ENCODE peak calls at places on chromosomes 11 and 22, in seven cellular contexts. U is fibroblast of the aortic adventitia, P is keratinocyte, N is Calu3, T is fibroblast of mammary gland, J is heart right ventricle, X is astrocyte. R is an unnamed sample.

GRCh38 chr11:5366856-5367255 is 15.5 kb downstream of the OR51B6 start:
- DNase-seq in U (peak; percentile 28), P (no peak), N (no peak), T (no peak), J (no peak), X (peak; percentile 44), R (peak; percentile 37)

GRCh38 chr11:124899376-124900145 is 1.9 kb upstream of the ROBO4 start:
- DNase-seq in U (peak; percentile 21), P (no peak), N (no peak), T (peak; percentile 20), J (no peak), X (no peak), R (no peak)

GRCh38 chr11:122209619-122210377 is 93.8 kb upstream of the BLID start:
- DNase-seq in U (peak; percentile 98), P (no peak), N (no peak), T (peak; percentile 95), J (peak; percentile 90), X (peak; percentile 76), R (peak; percentile 73)

GRCh38 chr11:116504541-116505149 is 268.1 kb downstream of the BUD13 start:
- DNase-seq in U (no peak), P (no peak), N (no peak), T (no peak), J (no peak), X (no peak), R (no peak)

GRCh38 chr11:25068451-25068850 is 571.6 kb downstream of the LUZP2 start:
- DNase-seq in U (no peak), P (peak; percentile 58), N (no peak), T (no peak), J (no peak), X (no peak), R (no peak)

GRCh38 chr11:102934735-102935134 is 20.8 kb downstream of the MMP13 start:
- DNase-seq in U (no peak), P (no peak), N (no peak), T (no peak), J (no peak), X (no peak), R (no peak)

GRCh38 chr11:64209563-64209843 is 3.0 kb downstream of the FERMT3 start:
- DNase-seq in U (no peak), P (no peak), N (no peak), T (no peak), J (no peak), X (no peak), R (no peak)

GRCh38 chr11:134792044-134792443 is 380.0 kb upstream of the B3GAT1 start:
- DNase-seq in U (no peak), P (no peak), N (no peak), T (no peak), J (no peak), X (no peak), R (no peak)

GRCh38 chr11:132872223-132872622 is 660.1 kb downstream of the OPCML start:
- DNase-seq in U (no peak), P (no peak), N (no peak), T (no peak), J (no peak), X (no peak), R (no peak)

GRCh38 chr11:615453-616319 is at the start of gene IRF7:
- DNase-seq in U (peak; percentile 87), P (no peak), N (peak; percentile 95), T (peak; percentile 81), J (peak; percentile 96), X (peak; percentile 77), R (peak; percentile 78)

GRCh38 chr11:86719781-86720463 is 47.5 kb upstream of the ME3 start:
- DNase-seq in U (peak; percentile 87), P (peak; percentile 93), N (no peak), T (peak; percentile 87), J (no peak), X (peak; percentile 97), R (peak; percentile 85)

GRCh38 chr22:49044776-49045175 is 782.9 kb downstream of the BRD1 start:
- DNase-seq in U (no peak), P (no peak), N (no peak), T (no peak), J (no peak), X (no peak), R (no peak)

GRCh38 chr11:134655189-134655937 is 243.3 kb upstream of the B3GAT1 start:
- DNase-seq in U (no peak), P (no peak), N (no peak), T (no peak), J (no peak), X (no peak), R (no peak)

GRCh38 chr22:42286205-42286604 is 15.8 kb upstream of the TCF20 start:
- DNase-seq in U (no peak), P (no peak), N (no peak), T (no peak), J (no peak), X (no peak), R (no peak)

GRCh38 chr11:86069408-86070086 is 663 bp upstream of the PICALM start:
- DNase-seq in U (peak; percentile 97), P (peak; percentile 60), N (peak; percentile 55), T (peak; percentile 91), J (peak; percentile 76), X (peak; percentile 99), R (peak; percentile 98)

GRCh38 chr11:1881442-1882264 is 10.0 kb downstream of the PRR33 start:
- DNase-seq in U (no peak), P (no peak), N (no peak), T (peak; percentile 35), J (peak; percentile 78), X (no peak), R (no peak)

GRCh38 chr11:2207773-2208621 is 36.4 kb upstream of the TH start:
- DNase-seq in U (no peak), P (no peak), N (no peak), T (no peak), J (peak; percentile 2), X (no peak), R (no peak)

GRCh38 chr22:38077096-38077495 is 6.9 kb downstream of the SLC16A8 start:
- DNase-seq in U (no peak), P (no peak), N (no peak), T (no peak), J (no peak), X (no peak), R (no peak)

DNA sequence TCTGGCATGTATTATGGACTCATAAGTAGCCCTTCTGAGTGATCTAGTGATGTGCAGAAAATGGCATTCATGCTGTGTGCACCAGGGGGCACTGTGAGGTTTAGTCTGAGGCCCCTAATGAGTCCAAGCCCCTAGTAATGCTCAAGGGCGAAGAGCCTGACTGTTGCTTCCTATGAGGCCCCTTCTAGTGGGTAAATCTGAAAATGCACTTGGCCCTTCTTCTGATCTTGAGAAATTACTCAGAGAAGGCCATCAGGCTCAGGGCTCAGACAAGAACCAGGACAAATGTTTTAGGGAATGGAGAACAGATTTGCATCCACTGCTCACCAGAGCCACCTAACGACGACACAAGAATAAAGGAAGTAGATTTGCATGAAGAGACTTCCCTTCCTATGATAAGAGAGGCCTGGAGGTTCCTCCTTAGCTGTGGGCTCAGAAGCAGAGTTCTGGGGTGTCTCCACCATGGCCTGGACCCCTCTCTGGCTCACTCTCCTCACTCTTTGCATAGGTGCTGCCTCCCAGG is 75.8 kb downstream of the GGTLC2 start:
- DNase-seq in U (peak; percentile 51), P (no peak), N (peak; percentile 65), T (peak; percentile 79), J (no peak), X (no peak), R (peak; percentile 11)
- TF ChIP-seq CTCF in U (peak; percentile 53), P (peak; percentile 47), N (peak; percentile 75), T (peak; percentile 63), J (peak; percentile 48), X (peak; percentile 43), R (peak; percentile 79)

DNA sequence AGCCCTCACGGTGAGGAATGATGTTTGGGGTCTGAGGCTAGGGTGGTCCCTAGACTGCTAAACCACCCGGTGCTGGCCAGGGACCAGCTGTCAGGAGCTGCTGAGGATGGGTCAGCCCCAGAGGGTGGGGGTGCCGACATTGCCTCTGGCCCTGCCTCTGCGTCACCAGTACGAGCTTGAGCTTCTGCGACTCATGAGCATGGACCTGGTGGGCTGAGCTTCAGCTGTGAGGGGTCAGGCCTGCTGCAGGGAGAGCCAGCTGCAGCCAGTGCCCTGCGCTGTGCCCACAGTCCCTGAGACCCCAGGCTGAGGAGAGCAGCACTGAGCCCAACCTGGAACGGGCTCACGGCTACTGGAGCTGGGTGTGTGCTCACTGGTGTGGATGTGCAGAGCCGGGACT is 7.0 kb downstream of the DERL3 start:
- DNase-seq in U (no peak), P (no peak), N (no peak), T (no peak), J (no peak), X (no peak), R (no peak)
- TF ChIP-seq CTCF in U (no peak), P (no peak), N (no peak), T (no peak), J (no peak), X (no peak), R (no peak)

GRCh38 chr11:130771708-130772107 is 144.6 kb downstream of the SNX19 start:
- DNase-seq in U (peak; percentile 83), P (no peak), N (no peak), T (peak; percentile 95), J (no peak), X (no peak), R (no peak)
- TF ChIP-seq CTCF in U (no peak), P (no peak), N (no peak), T (no peak), J (no peak), X (no peak), R (no peak)

GRCh38 chr11:46391186-46391577 is 394 bp downstream of the CHRM4 start:
- DNase-seq in U (no peak), P (no peak), N (no peak), T (no peak), J (no peak), X (no peak), R (no peak)

GRCh38 chr11:46390331-46391171 is 1.0 kb downstream of the CHRM4 start:
- DNase-seq in U (no peak), P (no peak), N (no peak), T (no peak), J (no peak), X (no peak), R (no peak)

GRCh38 chr11:46393231-46393616 is 1.6 kb upstream of the CHRM4 start:
- DNase-seq in U (no peak), P (no peak), N (no peak), T (no peak), J (no peak), X (no peak), R (no peak)

GRCh38 chr11:46392421-46393230 is 1.1 kb upstream of the CHRM4 start:
- DNase-seq in U (peak; percentile 71), P (peak; percentile 21), N (peak; percentile 89), T (peak; percentile 72), J (peak; percentile 84), X (peak; percentile 51), R (peak; percentile 58)

DNA sequence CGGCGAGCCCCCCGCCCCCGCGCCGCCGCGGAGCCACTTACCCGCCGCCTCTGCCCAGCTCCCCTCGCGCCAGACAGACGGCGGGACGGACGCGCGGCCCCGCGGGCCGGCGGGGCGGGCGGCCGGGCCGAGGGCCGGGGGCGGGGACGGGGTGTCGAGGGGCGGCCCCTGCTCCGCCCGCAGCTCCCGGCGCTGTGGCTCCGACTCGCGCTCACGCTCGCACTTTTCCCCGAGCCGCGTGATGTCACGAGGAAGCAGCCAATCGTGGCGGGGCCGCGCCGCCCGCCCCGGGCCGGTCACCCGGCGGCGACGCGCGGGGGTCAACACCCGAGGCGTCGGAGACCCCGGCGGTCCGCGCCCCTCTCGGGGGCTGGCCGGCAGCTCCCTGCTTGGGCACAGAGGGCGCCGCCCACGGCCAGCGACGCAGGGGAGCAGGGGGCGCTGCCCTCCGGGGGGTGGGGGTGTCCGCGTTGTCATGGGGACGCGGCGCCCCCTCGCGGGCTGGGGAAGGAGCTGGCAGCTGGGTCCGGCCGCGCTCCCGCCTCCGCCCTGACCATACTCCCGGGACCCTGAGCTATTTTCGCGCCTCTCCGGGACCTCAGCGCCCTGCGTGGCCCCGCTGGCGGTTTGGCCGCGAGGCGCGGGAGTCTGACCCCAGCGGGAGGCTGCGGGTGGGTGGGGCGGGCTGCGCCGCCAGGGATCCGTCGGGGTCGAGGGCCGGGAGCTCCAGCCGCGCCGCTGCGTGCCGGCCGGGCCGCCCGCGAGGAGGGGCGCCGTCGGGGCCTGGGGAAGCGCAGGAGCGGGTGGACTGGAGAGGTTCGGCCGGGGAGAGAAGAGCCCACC is at the start of gene CHRM4:
- DNase-seq in U (no peak), P (no peak), N (peak; percentile 65), T (peak; percentile 11), J (no peak), X (no peak), R (no peak)
- TF ChIP-seq CTCF in U (peak; percentile 17), P (peak; percentile 61), N (peak; percentile 57), T (no peak), J (peak; percentile 43), X (no peak), R (peak; percentile 72)

R was measured in HFFc6.